ENCODE peak calls at places on chromosomes 5 and 9, in seven cellular contexts. S is AG10803; K is HCEC 1CT; Y is endodermal cell; I is central memory CD4-positive, alpha-beta T cell; H is NCI-H2029; E is foreskin fibroblast. V is an unnamed sample.

GRCh38 chr5:154221371-154221896 is 30.9 kb downstream of the GALNT10 start:
- DNase-seq in S (peak), K (peak), Y (no peak), I (peak), H (no peak), E (peak), V (peak)

GRCh38 chr9:134028076-134028475 is 2.8 kb downstream of the BRD3OS start:
- DNase-seq in S (no peak), K (no peak), Y (no peak), I (no peak), H (no peak), E (no peak), V (no peak)

GRCh38 chr5:142717582-142718215 is 31.8 kb upstream of the FGF1 start:
- DNase-seq in S (peak), K (peak), Y (peak), I (no peak), H (peak), E (peak), V (no peak)

GRCh38 chr5:176716320-176716719 is 69.0 kb downstream of the TSPAN17 start:
- DNase-seq in S (peak), K (peak), Y (no peak), I (no peak), H (peak), E (peak), V (no peak)

GRCh38 chr5:139294372-139295165 is 1.0 kb downstream of the MATR3 start:
- DNase-seq in S (peak), K (peak), Y (peak), I (peak), H (peak), E (peak), V (peak)

GRCh38 chr9:89007041-89007440 is 15.8 kb downstream of the S1PR3 start:
- DNase-seq in S (no peak), K (no peak), Y (no peak), I (no peak), H (no peak), E (no peak), V (no peak)

GRCh38 chr9:34650816-34651215 is 1.2 kb upstream of the IL11RA start:
- DNase-seq in S (no peak), K (no peak), Y (no peak), I (no peak), H (no peak), E (no peak), V (no peak)

GRCh38 chr5:61082516-61083280 is 79.6 kb downstream of the SMIM15 start:
- DNase-seq in S (peak), K (peak), Y (no peak), I (no peak), H (no peak), E (peak), V (no peak)

GRCh38 chr5:43839218-43839617 is 236.2 kb downstream of the NNT start:
- DNase-seq in S (peak), K (peak), Y (no peak), I (no peak), H (no peak), E (peak), V (no peak)

GRCh38 chr9:81035171-81035570 is 654.2 kb downstream of the TLE1 start:
- DNase-seq in S (peak), K (peak), Y (no peak), I (no peak), H (no peak), E (peak), V (no peak)

GRCh38 chr5:139862313-139862712 is 66.7 kb downstream of the PSD2 start:
- DNase-seq in S (peak), K (no peak), Y (no peak), I (no peak), H (no peak), E (peak), V (no peak)

GRCh38 chr5:54522080-54522479 is 4.5 kb downstream of the SNX18 start:
- DNase-seq in S (peak), K (no peak), Y (no peak), I (no peak), H (no peak), E (no peak), V (no peak)

GRCh38 chr9:109579191-109579948 is 81.3 kb upstream of the PTPN3 start:
- DNase-seq in S (no peak), K (no peak), Y (no peak), I (no peak), H (no peak), E (peak), V (no peak)

GRCh38 chr9:125969868-125970267 is 222.7 kb downstream of the PBX3 start:
- DNase-seq in S (no peak), K (no peak), Y (no peak), I (no peak), H (no peak), E (no peak), V (no peak)

GRCh38 chr5:111848374-111848914 is 91.5 kb upstream of the NREP start:
- DNase-seq in S (peak), K (no peak), Y (no peak), I (no peak), H (no peak), E (no peak), V (no peak)

GRCh38 chr5:37086466-37087178 is 162.6 kb downstream of the CPLANE1 start:
- DNase-seq in S (peak), K (peak), Y (peak), I (no peak), H (no peak), E (peak), V (no peak)

GRCh38 chr9:128640626-128641025 is 16.0 kb downstream of the DYNC2I2 start:
- DNase-seq in S (no peak), K (no peak), Y (no peak), I (no peak), H (no peak), E (no peak), V (no peak)

GRCh38 chr9:93776873-93777272 is 178.3 kb downstream of the BARX1 start:
- DNase-seq in S (no peak), K (no peak), Y (no peak), I (no peak), H (no peak), E (no peak), V (no peak)

GRCh38 chr9:135963938-135964337 is 2.8 kb upstream of the UBAC1 start:
- DNase-seq in S (no peak), K (no peak), Y (no peak), I (no peak), H (no peak), E (no peak), V (no peak)

GRCh38 chr5:159911349-159911748 is 4.9 kb upstream of the ADRA1B start:
- DNase-seq in S (no peak), K (no peak), Y (no peak), I (no peak), H (no peak), E (no peak), V (no peak)

GRCh38 chr9:113746486-113746885 is 129.6 kb upstream of the ZNF618 start:
- DNase-seq in S (no peak), K (no peak), Y (no peak), I (no peak), H (no peak), E (no peak), V (no peak)

GRCh38 chr9:100324594-100325200 is 28.0 kb downstream of the TEX10 start:
- DNase-seq in S (peak), K (peak), Y (no peak), I (peak), H (peak), E (peak), V (peak)

GRCh38 chr9:122954253-122954691 is 13.5 kb downstream of the RABGAP1 start:
- DNase-seq in S (peak), K (peak), Y (no peak), I (no peak), H (no peak), E (peak), V (no peak)

GRCh38 chr5:139131062-139131856 is 66.9 kb downstream of the SIL1 start:
- DNase-seq in S (peak), K (no peak), Y (peak), I (no peak), H (no peak), E (peak), V (no peak)

GRCh38 chr9:38227656-38228055 is 158.6 kb upstream of the SHB start:
- DNase-seq in S (no peak), K (no peak), Y (no peak), I (no peak), H (no peak), E (no peak), V (no peak)

GRCh38 chr9:133207540-133208170 is 1.4 kb downstream of the OBP2B start:
- DNase-seq in S (no peak), K (no peak), Y (no peak), I (no peak), H (no peak), E (no peak), V (no peak)

GRCh38 chr5:132423443-132423898 is 54.0 kb downstream of the SLC22A5 start:
- DNase-seq in S (no peak), K (no peak), Y (no peak), I (no peak), H (no peak), E (no peak), V (no peak)

GRCh38 chr9:121559183-121559582 is 59.5 kb upstream of the GGTA1 start:
- DNase-seq in S (no peak), K (no peak), Y (no peak), I (no peak), H (no peak), E (no peak), V (no peak)

GRCh38 chr5:58450811-58451629 is 8.9 kb downstream of the PLK2 start:
- DNase-seq in S (no peak), K (no peak), Y (no peak), I (no peak), H (no peak), E (no peak), V (no peak)

V was measured in CD4-positive, CD25-positive, alpha-beta regulatory T cell.